ENCODE peak calls at places on chromosomes 11 and 22, in ten cellular contexts. D is transverse colon; O is AG04450; L is lower lobe of right lung; I is GDM1; Y is H9; F is HCT116; W is activated naive CD4-positive, alpha-beta T cell treated with anti-CD3 and anti-CD28 coated beads for 36 hours; Z is AG08395; Q is germinal center. C is an unnamed sample.

GRCh38 chr11:75151346-75152047 is 590 bp downstream of the SLCO2B1 start:
- DNase-seq in D (peak), O (no peak), L (no peak), I (no peak), Y (no peak), F (no peak), W (no peak), Z (no peak), Q (no peak), C (no peak)

GRCh38 chr11:116598556-116598955 is 174.2 kb downstream of the BUD13 start:
- DNase-seq in D (no peak), O (no peak), L (no peak), I (no peak), Y (no peak), F (no peak), W (no peak), Z (no peak), Q (no peak), C (no peak)

GRCh38 chr22:37162221-37163095 is 12.7 kb upstream of the IL2RB start:
- DNase-seq in D (peak), O (no peak), L (no peak), I (no peak), Y (no peak), F (no peak), W (peak), Z (no peak), Q (peak), C (peak)

GRCh38 chr11:119359365-119360229 is 13.1 kb upstream of the MFRP start:
- DNase-seq in D (no peak), O (no peak), L (no peak), I (peak), Y (peak), F (no peak), W (no peak), Z (no peak), Q (peak), C (no peak)

GRCh38 chr11:112727341-112727841 is 233.8 kb upstream of the NCAM1 start:
- DNase-seq in D (no peak), O (no peak), L (no peak), I (no peak), Y (no peak), F (no peak), W (no peak), Z (no peak), Q (no peak), C (no peak)

GRCh38 chr11:102361100-102362021 is 14.3 kb downstream of the BIRC2 start:
- DNase-seq in D (no peak), O (no peak), L (no peak), I (no peak), Y (no peak), F (no peak), W (peak), Z (no peak), Q (peak), C (peak)

GRCh38 chr11:81888391-81888790 is 845.3 kb downstream of the FAM181B start:
- DNase-seq in D (no peak), O (no peak), L (no peak), I (no peak), Y (no peak), F (no peak), W (no peak), Z (no peak), Q (no peak), C (no peak)

GRCh38 chr11:68115285-68115684 is 5.9 kb downstream of the CHKA start:
- DNase-seq in D (no peak), O (no peak), L (no peak), I (peak), Y (no peak), F (no peak), W (no peak), Z (no peak), Q (no peak), C (no peak)

GRCh38 chr22:40819741-40820140 is 595 bp upstream of the SLC25A17 start:
- DNase-seq in D (no peak), O (no peak), L (no peak), I (no peak), Y (no peak), F (no peak), W (peak), Z (peak), Q (peak), C (no peak)

GRCh38 chr22:27112273-27112672 is 454.9 kb downstream of the MIAT start:
- DNase-seq in D (no peak), O (no peak), L (no peak), I (no peak), Y (no peak), F (no peak), W (no peak), Z (no peak), Q (no peak), C (no peak)

GRCh38 chr11:120703358-120704152 is 192.0 kb downstream of the GRIK4 start:
- DNase-seq in D (no peak), O (no peak), L (no peak), I (no peak), Y (no peak), F (no peak), W (no peak), Z (no peak), Q (no peak), C (no peak)

GRCh38 chr11:2581151-2581930 is 118.5 kb downstream of the KCNQ1OT1 start:
- DNase-seq in D (peak), O (no peak), L (peak), I (no peak), Y (peak), F (no peak), W (no peak), Z (no peak), Q (no peak), C (no peak)

GRCh38 chr11:63527667-63528066 is 8.9 kb upstream of the PLAAT4 start:
- DNase-seq in D (no peak), O (no peak), L (no peak), I (no peak), Y (no peak), F (no peak), W (no peak), Z (no peak), Q (no peak), C (no peak)

GRCh38 chr22:50117168-50117762 is 27.5 kb downstream of the MOV10L1 start:
- DNase-seq in D (no peak), O (no peak), L (no peak), I (no peak), Y (no peak), F (no peak), W (no peak), Z (no peak), Q (no peak), C (no peak)

GRCh38 chr11:1881442-1882264 is 10.0 kb downstream of the PRR33 start:
- DNase-seq in D (no peak), O (no peak), L (no peak), I (no peak), Y (peak), F (no peak), W (no peak), Z (no peak), Q (peak), C (no peak)

GRCh38 chr11:74950374-74950969 is 1.4 kb downstream of the SPCS2 start:
- DNase-seq in D (no peak), O (no peak), L (no peak), I (no peak), Y (no peak), F (no peak), W (no peak), Z (no peak), Q (peak), C (no peak)

GRCh38 chr11:65425971-65426838 is 3.6 kb downstream of the NEAT1 start:
- DNase-seq in D (peak), O (no peak), L (no peak), I (peak), Y (no peak), F (peak), W (no peak), Z (no peak), Q (no peak), C (peak)

GRCh38 chr11:62337682-62338181 is 484 bp downstream of the ASRGL1 start:
- DNase-seq in D (peak), O (no peak), L (peak), I (no peak), Y (peak), F (no peak), W (peak), Z (no peak), Q (no peak), C (no peak)

GRCh38 chr11:69530278-69531070 is 49.0 kb downstream of the LINC01488 start:
- DNase-seq in D (no peak), O (no peak), L (no peak), I (no peak), Y (no peak), F (no peak), W (no peak), Z (no peak), Q (no peak), C (no peak)

GRCh38 chr11:103877221-103877620 is 159.2 kb upstream of the DDI1 start:
- DNase-seq in D (no peak), O (no peak), L (no peak), I (no peak), Y (no peak), F (no peak), W (no peak), Z (peak), Q (no peak), C (no peak)

GRCh38 chr11:111765320-111765983 is 737 bp downstream of the PPP2R1B start:
- DNase-seq in D (no peak), O (no peak), L (no peak), I (no peak), Y (no peak), F (no peak), W (no peak), Z (peak), Q (no peak), C (no peak)

GRCh38 chr11:63599211-63600122 is 14.8 kb downstream of the PLAAT3 start:
- DNase-seq in D (no peak), O (no peak), L (no peak), I (no peak), Y (no peak), F (no peak), W (no peak), Z (peak), Q (no peak), C (no peak)

GRCh38 chr11:111360150-111361043 is 18.7 kb downstream of the POU2AF1 start:
- DNase-seq in D (peak), O (no peak), L (no peak), I (no peak), Y (no peak), F (no peak), W (no peak), Z (no peak), Q (no peak), C (no peak)

GRCh38 chr11:95608093-95608492 is 181.5 kb downstream of the FAM76B start:
- DNase-seq in D (no peak), O (no peak), L (no peak), I (no peak), Y (no peak), F (no peak), W (no peak), Z (no peak), Q (no peak), C (no peak)

GRCh38 chr22:29621761-29622526 is 18.5 kb downstream of the NF2 start:
- DNase-seq in D (no peak), O (peak), L (no peak), I (no peak), Y (no peak), F (peak), W (no peak), Z (peak), Q (no peak), C (no peak)

GRCh38 chr11:61777234-61778090 is 14.9 kb downstream of the TMEM258 start:
- DNase-seq in D (peak), O (no peak), L (no peak), I (no peak), Y (peak), F (no peak), W (peak), Z (peak), Q (peak), C (peak)

GRCh38 chr22:47064016-47064415 is 301.6 kb downstream of the TBC1D22A start:
- DNase-seq in D (peak), O (no peak), L (no peak), I (no peak), Y (peak), F (no peak), W (no peak), Z (no peak), Q (no peak), C (no peak)

GRCh38 chr11:469684-470667 is 19.9 kb downstream of the PTDSS2 start:
- DNase-seq in D (peak), O (peak), L (peak), I (no peak), Y (no peak), F (no peak), W (no peak), Z (peak), Q (no peak), C (no peak)

GRCh38 chr11:60935676-60936442 is 11.6 kb downstream of the TMEM132A start:
- DNase-seq in D (no peak), O (no peak), L (no peak), I (no peak), Y (no peak), F (no peak), W (no peak), Z (no peak), Q (no peak), C (no peak)

GRCh38 chr22:17589810-17590375 is 26.6 kb downstream of the SLC25A18 start:
- DNase-seq in D (no peak), O (no peak), L (no peak), I (no peak), Y (no peak), F (no peak), W (no peak), Z (no peak), Q (no peak), C (no peak)

GRCh38 chr11:85752890-85753581 is 57.9 kb downstream of the SYTL2 start:
- DNase-seq in D (peak), O (no peak), L (no peak), I (peak), Y (no peak), F (no peak), W (peak), Z (no peak), Q (no peak), C (peak)

GRCh38 chr11:132824642-132825041 is 707.7 kb downstream of the OPCML start:
- DNase-seq in D (no peak), O (no peak), L (no peak), I (no peak), Y (no peak), F (no peak), W (no peak), Z (no peak), Q (no peak), C (peak)

GRCh38 chr11:124646148-124646547 is 23.5 kb downstream of the TBRG1 start:
- DNase-seq in D (no peak), O (no peak), L (no peak), I (no peak), Y (no peak), F (no peak), W (no peak), Z (no peak), Q (peak), C (no peak)

GRCh38 chr11:122140535-122140934 is 24.5 kb upstream of the BLID start:
- DNase-seq in D (no peak), O (peak), L (no peak), I (no peak), Y (no peak), F (no peak), W (no peak), Z (no peak), Q (no peak), C (no peak)

GRCh38 chr11:120529214-120529613 is 17.7 kb downstream of the GRIK4 start:
- DNase-seq in D (no peak), O (no peak), L (no peak), I (no peak), Y (no peak), F (no peak), W (no peak), Z (no peak), Q (no peak), C (no peak)